ENCODE peak calls at places on chromosomes 6 and 20, in nine cellular contexts. R is GM12878, Z is brain microvascular endothelial cell, P is heart left ventricle, B is dorsolateral prefrontal cortex, U is fibroblast of lung, E is psoas muscle, S is heart right ventricle, I is A549. K is an unnamed sample.

GRCh38 chr20:11582073-11582472 is 335.6 kb upstream of the BTBD3 start:
- DNase-seq in R (no peak), Z (no peak), P (no peak), B (no peak), U (peak), E (no peak), S (no peak), I (no peak), K (no peak)

GRCh38 chr6:67630146-67630545 is 1004.9 kb upstream of the ADGRB3 start:
- DNase-seq in R (no peak), Z (peak), P (no peak), B (no peak), U (peak), E (no peak), S (no peak), I (no peak), K (peak)

GRCh38 chr20:61977387-61977786 is 88.3 kb downstream of the TAF4 start:
- DNase-seq in R (no peak), Z (no peak), P (no peak), B (no peak), U (no peak), E (no peak), S (no peak), I (no peak), K (no peak)

GRCh38 chr6:26501482-26501986 is 1.4 kb downstream of the BTN1A1 start:
- DNase-seq in R (no peak), Z (no peak), P (peak), B (no peak), U (peak), E (peak), S (peak), I (no peak), K (no peak)

GRCh38 chr6:114195736-114196403 is 147.0 kb downstream of the HS3ST5 start:
- DNase-seq in R (no peak), Z (no peak), P (no peak), B (no peak), U (no peak), E (no peak), S (no peak), I (no peak), K (no peak)

GRCh38 chr20:25494506-25495188 is 87.2 kb downstream of the GINS1 start:
- DNase-seq in R (no peak), Z (no peak), P (no peak), B (no peak), U (no peak), E (no peak), S (no peak), I (no peak), K (no peak)

GRCh38 chr20:19726126-19726525 is 31.9 kb upstream of the RIN2 start:
- DNase-seq in R (no peak), Z (peak), P (no peak), B (no peak), U (peak), E (no peak), S (no peak), I (no peak), K (no peak)

GRCh38 chr6:150058231-150058792 is 10.6 kb downstream of the ULBP3 start:
- DNase-seq in R (no peak), Z (no peak), P (no peak), B (no peak), U (no peak), E (no peak), S (no peak), I (no peak), K (no peak)

GRCh38 chr6:135535989-135536414 is 38.5 kb upstream of the AHI1 start:
- DNase-seq in R (peak), Z (peak), P (no peak), B (no peak), U (peak), E (no peak), S (peak), I (peak), K (peak)

GRCh38 chr20:1934162-1934561 is 39.0 kb downstream of the SIRPA start:
- DNase-seq in R (no peak), Z (no peak), P (no peak), B (no peak), U (peak), E (no peak), S (no peak), I (no peak), K (peak)

GRCh38 chr6:66961191-66961590 is 1254.2 kb upstream of the EYS start:
- DNase-seq in R (no peak), Z (no peak), P (no peak), B (no peak), U (no peak), E (no peak), S (no peak), I (no peak), K (no peak)

GRCh38 chr6:23418095-23418494 is 707.9 kb upstream of the NRSN1 start:
- DNase-seq in R (no peak), Z (no peak), P (peak), B (no peak), U (no peak), E (no peak), S (no peak), I (no peak), K (no peak)

GRCh38 chr6:6007311-6008113 is 787 bp upstream of the NRN1 start:
- DNase-seq in R (no peak), Z (peak), P (no peak), B (no peak), U (no peak), E (no peak), S (peak), I (peak), K (no peak)

GRCh38 chr6:144474290-144474689 is 189.2 kb downstream of the UTRN start:
- DNase-seq in R (no peak), Z (no peak), P (no peak), B (no peak), U (no peak), E (no peak), S (no peak), I (no peak), K (no peak)

GRCh38 chr6:87799651-87800050 is 97.6 kb upstream of the AKIRIN2 start:
- DNase-seq in R (no peak), Z (no peak), P (no peak), B (no peak), U (no peak), E (no peak), S (no peak), I (no peak), K (no peak)

GRCh38 chr6:106149472-106150069 is 63.4 kb downstream of the PRDM1 start:
- DNase-seq in R (no peak), Z (no peak), P (no peak), B (no peak), U (no peak), E (no peak), S (no peak), I (no peak), K (no peak)

GRCh38 chr6:16805190-16805860 is 44.1 kb upstream of the ATXN1 start:
- DNase-seq in R (no peak), Z (no peak), P (no peak), B (no peak), U (peak), E (no peak), S (no peak), I (no peak), K (no peak)

GRCh38 chr20:64160536-64161495 is 3.4 kb upstream of the MYT1 start:
- DNase-seq in R (no peak), Z (no peak), P (no peak), B (no peak), U (no peak), E (no peak), S (no peak), I (no peak), K (no peak)

GRCh38 chr6:127146935-127147334 is 28.5 kb downstream of the RSPO3 start:
- DNase-seq in R (no peak), Z (peak), P (no peak), B (no peak), U (peak), E (no peak), S (peak), I (peak), K (peak)

GRCh38 chr6:105608711-105609374 is 206.0 kb upstream of the PREP start:
- DNase-seq in R (no peak), Z (peak), P (no peak), B (no peak), U (peak), E (no peak), S (no peak), I (peak), K (peak)

GRCh38 chr6:163645560-163645959 is 231.0 kb downstream of the QKI start:
- DNase-seq in R (no peak), Z (no peak), P (no peak), B (no peak), U (peak), E (no peak), S (no peak), I (no peak), K (no peak)

GRCh38 chr6:32045811-32046449 is 7.7 kb downstream of the CYP21A2 start:
- DNase-seq in R (no peak), Z (no peak), P (peak), B (no peak), U (no peak), E (no peak), S (no peak), I (no peak), K (no peak)

GRCh38 chr20:32559216-32559752 is 25.8 kb downstream of the NOL4L start:
- DNase-seq in R (no peak), Z (no peak), P (no peak), B (no peak), U (no peak), E (no peak), S (no peak), I (no peak), K (no peak)

GRCh38 chr6:56102216-56102615 is 145.2 kb downstream of the COL21A1 start:
- DNase-seq in R (no peak), Z (no peak), P (no peak), B (no peak), U (no peak), E (no peak), S (no peak), I (no peak), K (no peak)

GRCh38 chr20:61963149-61963548 is 102.5 kb downstream of the TAF4 start:
- DNase-seq in R (no peak), Z (no peak), P (no peak), B (no peak), U (no peak), E (no peak), S (no peak), I (no peak), K (no peak)

GRCh38 chr6:51182884-51183283 is 364.2 kb downstream of the TFAP2B start:
- DNase-seq in R (no peak), Z (no peak), P (no peak), B (no peak), U (no peak), E (no peak), S (no peak), I (no peak), K (no peak)

GRCh38 chr20:40416274-40416673 is 272.8 kb downstream of the MAFB start:
- DNase-seq in R (no peak), Z (no peak), P (no peak), B (no peak), U (no peak), E (no peak), S (no peak), I (no peak), K (no peak)

DNA sequence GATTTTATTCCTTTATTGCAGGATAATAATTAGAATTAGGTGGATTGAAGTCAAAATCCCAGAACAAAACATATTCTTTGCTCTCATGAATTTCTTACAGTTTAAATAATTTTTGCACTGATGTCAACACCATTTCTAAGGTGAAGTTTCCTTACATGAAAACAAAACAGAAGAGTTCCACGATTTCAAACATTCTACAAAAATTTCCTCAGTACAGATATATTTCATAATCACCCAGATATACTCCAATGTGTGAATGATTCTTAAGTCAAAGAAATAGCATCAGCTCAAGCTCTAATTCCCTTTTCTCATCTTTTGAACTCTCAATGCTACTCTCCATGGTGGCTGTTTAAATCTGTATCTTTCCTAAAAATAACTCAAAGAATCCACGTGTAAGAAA is 39.5 kb upstream of the THBS2 start:
- DNase-seq in R (no peak), Z (no peak), P (no peak), B (no peak), U (no peak), E (no peak), S (no peak), I (no peak), K (no peak)
- H3K27ac ChIP-seq in R (no peak), Z (peak), P (no peak), B (no peak), U (no peak), E (no peak), S (no peak), I (peak), K (no peak)

DNA sequence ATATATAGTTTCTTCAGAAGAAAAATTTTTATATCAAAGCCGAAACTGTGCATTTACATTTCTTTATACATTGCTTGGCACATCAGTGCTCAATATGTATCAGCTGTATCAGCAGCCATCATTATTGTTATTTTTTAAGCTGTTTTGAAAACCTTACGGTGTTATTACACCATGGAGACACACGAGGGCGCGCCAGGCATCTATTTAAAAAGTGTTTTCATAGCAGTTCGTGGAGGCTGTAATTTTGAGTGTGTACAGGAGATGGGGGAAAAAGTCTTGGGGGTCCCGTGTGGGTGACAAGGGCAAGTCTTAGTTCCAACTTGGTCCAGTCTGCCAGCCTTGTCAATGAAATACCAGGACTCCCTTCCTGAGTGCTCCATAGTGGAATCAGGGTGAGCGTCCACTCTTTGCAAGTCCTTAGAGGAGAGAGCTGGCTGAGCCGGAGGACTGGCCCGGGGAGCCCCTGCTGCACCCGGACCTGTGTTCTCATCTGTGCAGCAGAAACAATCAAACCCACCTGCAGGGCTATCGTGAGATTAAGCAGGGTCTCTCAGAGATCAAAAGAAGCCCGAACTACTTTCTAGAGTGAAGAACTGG is 43.3 kb downstream of the SLC2A10 start:
- DNase-seq in R (no peak), Z (peak), P (peak), B (peak), U (peak), E (peak), S (peak), I (peak), K (no peak)
- TF ChIP-seq CTCF in R (peak), Z (peak), P (peak), B (peak), U (peak), E (peak), S (peak), I (peak), K (peak)

GRCh38 chr6:11229267-11230043 is 3.0 kb downstream of the NEDD9 start:
- DNase-seq in R (no peak), Z (no peak), P (no peak), B (no peak), U (peak), E (no peak), S (no peak), I (peak), K (no peak)
- H3K4me3 ChIP-seq in R (peak), Z (peak), P (peak), B (peak), U (peak), E (peak), S (peak), I (peak), K (no peak)

DNA sequence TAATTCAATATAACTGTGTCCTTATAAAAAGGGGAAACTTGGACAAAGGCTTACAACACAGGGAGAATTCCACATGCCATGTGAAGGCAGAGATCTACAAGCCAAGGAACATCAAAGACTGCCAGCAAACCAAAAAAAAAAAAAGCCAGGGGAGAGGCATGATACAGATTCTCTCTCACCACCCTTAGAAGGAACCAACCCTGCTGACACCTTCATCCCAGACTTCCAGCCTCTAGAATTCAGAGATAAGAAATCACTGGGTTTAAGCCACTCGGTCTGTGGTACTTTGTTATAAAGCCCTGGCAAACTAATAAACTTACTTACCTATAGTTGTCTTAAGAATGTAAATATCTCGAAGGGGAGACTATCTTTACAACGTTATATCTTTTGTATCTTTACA is 4.4 kb downstream of the SERINC3 start:
- DNase-seq in R (no peak), Z (no peak), P (no peak), B (no peak), U (no peak), E (no peak), S (no peak), I (no peak), K (no peak)
- H3K27ac ChIP-seq in R (no peak), Z (no peak), P (peak), B (peak), U (no peak), E (peak), S (no peak), I (no peak), K (no peak)

GRCh38 chr6:167972193-167972592 is 25.3 kb upstream of the KIF25 start:
- DNase-seq in R (no peak), Z (no peak), P (no peak), B (no peak), U (no peak), E (no peak), S (no peak), I (no peak), K (no peak)

GRCh38 chr6:167965602-167966539 is 31.6 kb upstream of the KIF25 start:
- DNase-seq in R (no peak), Z (no peak), P (no peak), B (no peak), U (no peak), E (no peak), S (peak), I (no peak), K (no peak)

GRCh38 chr6:167966540-167966905 is 30.9 kb upstream of the KIF25 start:
- DNase-seq in R (no peak), Z (no peak), P (no peak), B (no peak), U (no peak), E (no peak), S (no peak), I (no peak), K (no peak)

GRCh38 chr6:167970236-167970635 is 27.2 kb upstream of the KIF25 start:
- DNase-seq in R (no peak), Z (no peak), P (no peak), B (no peak), U (no peak), E (no peak), S (peak), I (no peak), K (no peak)

DNA sequence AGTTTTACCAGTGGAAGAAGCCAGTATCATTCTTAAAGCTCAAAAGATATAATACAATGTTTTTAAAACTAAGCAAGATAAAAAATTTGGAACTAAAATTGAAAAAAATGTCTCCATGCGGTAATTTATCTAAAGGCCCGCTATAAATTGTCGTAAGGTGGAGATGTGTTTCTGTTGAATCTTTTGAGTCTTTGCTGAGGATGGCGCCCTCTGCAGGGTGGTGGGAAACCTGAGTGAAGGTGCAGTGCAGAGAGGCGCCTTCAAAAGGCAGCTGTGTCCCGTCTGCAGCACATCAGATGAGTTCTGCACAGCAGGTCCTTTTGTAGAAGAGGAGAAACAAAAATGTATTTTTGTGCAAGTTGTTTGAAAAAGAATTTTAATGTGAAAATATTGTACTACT is 29.4 kb upstream of the KIF25 start:
- DNase-seq in R (no peak), Z (no peak), P (no peak), B (no peak), U (no peak), E (no peak), S (no peak), I (peak), K (no peak)
- TF ChIP-seq CTCF in R (peak), Z (peak), P (peak), B (peak), U (no peak), E (peak), S (peak), I (peak), K (peak)

DNA sequence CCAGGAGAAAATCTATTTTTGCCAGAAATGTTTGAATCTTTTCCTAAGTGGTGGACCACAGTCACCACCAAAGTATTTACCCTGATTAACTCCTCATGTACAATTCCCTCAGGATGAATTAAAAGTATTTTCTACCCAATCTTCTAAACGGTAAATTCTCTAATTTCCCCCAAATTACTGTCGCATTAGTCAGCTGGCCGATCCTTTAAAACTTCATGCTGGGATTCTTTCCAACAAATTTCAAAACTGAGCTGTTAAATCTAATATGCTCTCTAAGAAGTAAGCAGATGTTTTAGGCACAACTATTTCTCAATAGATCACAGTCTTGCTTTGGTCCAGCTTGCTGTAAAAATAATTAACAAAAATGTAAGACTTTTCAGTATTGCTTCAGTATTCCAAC is 447.2 kb downstream of the FRK start:
- DNase-seq in R (no peak), Z (no peak), P (no peak), B (no peak), U (peak), E (no peak), S (no peak), I (no peak), K (peak)
- H3K4me3 ChIP-seq in R (no peak), Z (no peak), P (no peak), B (no peak), U (no peak), E (no peak), S (no peak), I (no peak), K (no peak)

GRCh38 chr20:60100780-60101179 is 142.6 kb downstream of the CDH26 start:
- DNase-seq in R (no peak), Z (no peak), P (no peak), B (no peak), U (no peak), E (no peak), S (no peak), I (no peak), K (no peak)
- H3K27ac ChIP-seq in R (no peak), Z (no peak), P (no peak), B (no peak), U (no peak), E (no peak), S (no peak), I (no peak), K (no peak)

GRCh38 chr6:158115508-158115907 is 52.6 kb downstream of the SERAC1 start:
- DNase-seq in R (no peak), Z (no peak), P (no peak), B (no peak), U (no peak), E (no peak), S (no peak), I (no peak), K (no peak)
- TF ChIP-seq CTCF in R (no peak), Z (no peak), P (no peak), B (no peak), U (no peak), E (no peak), S (no peak), I (no peak), K (no peak)

GRCh38 chr20:46559685-46560440 is 9.4 kb upstream of the OCSTAMP start:
- DNase-seq in R (no peak), Z (no peak), P (no peak), B (no peak), U (no peak), E (no peak), S (no peak), I (no peak), K (no peak)
- H3K4me3 ChIP-seq in R (no peak), Z (no peak), P (no peak), B (no peak), U (no peak), E (no peak), S (no peak), I (no peak), K (no peak)